ENCODE peak calls at places on chromosome 2, in five cellular contexts. One of them, this sample, is unnamed.

GRCh38 chr2:76298022-76298421 is 587.3 kb upstream of the GCFC2 start:
- DNase-seq in breast epithelium: no peak
- DNase-seq in lung: no peak
- DNase-seq in left ventricle myocardium inferior: no peak
- DNase-seq in A549: no peak
- DNase-seq in this sample: no peak

GRCh38 chr2:8538531-8538930 is 143.3 kb upstream of the ID2 start:
- DNase-seq in breast epithelium: no peak
- DNase-seq in lung: no peak
- DNase-seq in left ventricle myocardium inferior: no peak
- DNase-seq in A549: no peak
- DNase-seq in this sample: no peak

GRCh38 chr2:207333599-207334308 is 168.0 kb upstream of the KLF7 start:
- DNase-seq in breast epithelium: no peak
- DNase-seq in lung: no peak
- DNase-seq in left ventricle myocardium inferior: no peak
- DNase-seq in A549: no peak
- DNase-seq in this sample: no peak

GRCh38 chr2:75560768-75561565 is at the start of gene EVA1A:
- DNase-seq in breast epithelium: peak
- DNase-seq in lung: peak
- DNase-seq in left ventricle myocardium inferior: peak
- DNase-seq in A549: peak
- DNase-seq in this sample: no peak

GRCh38 chr2:95372216-95372829 is 30.2 kb upstream of the FAHD2A start:
- DNase-seq in breast epithelium: no peak
- DNase-seq in lung: no peak
- DNase-seq in left ventricle myocardium inferior: peak
- DNase-seq in A549: no peak
- DNase-seq in this sample: no peak

GRCh38 chr2:150119860-150120259 is 367.6 kb downstream of the RND3 start:
- DNase-seq in breast epithelium: no peak
- DNase-seq in lung: no peak
- DNase-seq in left ventricle myocardium inferior: no peak
- DNase-seq in A549: no peak
- DNase-seq in this sample: no peak

GRCh38 chr2:25368650-25369049 is 26.9 kb upstream of the DNMT3A start:
- DNase-seq in breast epithelium: no peak
- DNase-seq in lung: no peak
- DNase-seq in left ventricle myocardium inferior: no peak
- DNase-seq in A549: no peak
- DNase-seq in this sample: no peak

GRCh38 chr2:119293254-119293653 is 69.6 kb downstream of the STEAP3 start:
- DNase-seq in breast epithelium: no peak
- DNase-seq in lung: no peak
- DNase-seq in left ventricle myocardium inferior: no peak
- DNase-seq in A549: no peak
- DNase-seq in this sample: no peak

GRCh38 chr2:172647439-172647838 is 88.2 kb upstream of the RAPGEF4 start:
- DNase-seq in breast epithelium: no peak
- DNase-seq in lung: no peak
- DNase-seq in left ventricle myocardium inferior: no peak
- DNase-seq in A549: no peak
- DNase-seq in this sample: no peak

GRCh38 chr2:108579631-108580030 is 45.4 kb downstream of the LIMS1 start:
- DNase-seq in breast epithelium: no peak
- DNase-seq in lung: no peak
- DNase-seq in left ventricle myocardium inferior: peak
- DNase-seq in A549: peak
- DNase-seq in this sample: no peak

GRCh38 chr2:233830111-233830760 is 24.1 kb downstream of the HJURP start:
- DNase-seq in breast epithelium: no peak
- DNase-seq in lung: no peak
- DNase-seq in left ventricle myocardium inferior: no peak
- DNase-seq in A549: no peak
- DNase-seq in this sample: no peak

GRCh38 chr2:124804014-124804940 is 779.2 kb downstream of the CNTNAP5 start:
- DNase-seq in breast epithelium: no peak
- DNase-seq in lung: no peak
- DNase-seq in left ventricle myocardium inferior: no peak
- DNase-seq in A549: peak
- DNase-seq in this sample: no peak

GRCh38 chr2:63765117-63765516 is 76.6 kb upstream of the UGP2 start:
- DNase-seq in breast epithelium: no peak
- DNase-seq in lung: no peak
- DNase-seq in left ventricle myocardium inferior: no peak
- DNase-seq in A549: no peak
- DNase-seq in this sample: no peak

GRCh38 chr2:148928395-148928794 is 53.4 kb downstream of the KIF5C start:
- DNase-seq in breast epithelium: no peak
- DNase-seq in lung: no peak
- DNase-seq in left ventricle myocardium inferior: no peak
- DNase-seq in A549: no peak
- DNase-seq in this sample: no peak

GRCh38 chr2:148922776-148923175 is 47.7 kb downstream of the KIF5C start:
- DNase-seq in breast epithelium: peak
- DNase-seq in lung: no peak
- DNase-seq in left ventricle myocardium inferior: no peak
- DNase-seq in A549: no peak
- DNase-seq in this sample: no peak

GRCh38 chr2:148926291-148926961 is 51.4 kb downstream of the KIF5C start:
- DNase-seq in breast epithelium: no peak
- DNase-seq in lung: no peak
- DNase-seq in left ventricle myocardium inferior: no peak
- DNase-seq in A549: peak
- DNase-seq in this sample: peak

GRCh38 chr2:148930046-148930775 is 55.2 kb downstream of the KIF5C start:
- DNase-seq in breast epithelium: no peak
- DNase-seq in lung: no peak
- DNase-seq in left ventricle myocardium inferior: no peak
- DNase-seq in A549: no peak
- DNase-seq in this sample: no peak

DNA sequence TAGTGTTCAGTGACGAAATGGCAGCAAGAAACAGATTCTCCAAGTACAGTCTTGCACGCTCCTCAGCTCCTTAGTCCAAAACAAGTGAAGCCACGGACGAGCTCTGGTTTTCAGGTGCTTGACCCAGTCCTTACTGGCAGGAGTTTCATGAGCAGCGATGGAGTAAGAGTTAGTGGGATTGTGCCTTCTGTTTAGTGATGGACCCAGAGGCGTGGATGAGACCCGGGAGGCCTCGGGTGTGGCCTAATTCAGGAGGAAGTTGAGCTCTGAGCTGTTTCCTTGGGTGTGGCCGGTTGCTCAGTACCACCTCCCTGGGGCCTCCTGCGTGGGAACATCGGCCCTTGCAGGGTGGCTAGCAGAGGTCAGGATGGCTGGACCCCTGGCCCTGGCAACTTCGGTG is 52.0 kb downstream of the KIF5C start:
- DNase-seq in breast epithelium: no peak
- DNase-seq in lung: peak
- DNase-seq in left ventricle myocardium inferior: peak
- DNase-seq in A549: no peak
- DNase-seq in this sample: peak
- H3K4me3 ChIP-seq in breast epithelium: no peak
- H3K4me3 ChIP-seq in lung: no peak
- H3K4me3 ChIP-seq in left ventricle myocardium inferior: no peak
- H3K4me3 ChIP-seq in A549: no peak
- H3K4me3 ChIP-seq in this sample: peak

GRCh38 chr2:200746301-200746700 is 65.4 kb upstream of the BZW1 start:
- DNase-seq in breast epithelium: no peak
- DNase-seq in lung: no peak
- DNase-seq in left ventricle myocardium inferior: no peak
- DNase-seq in A549: no peak
- DNase-seq in this sample: no peak
- H3K27ac ChIP-seq in breast epithelium: peak
- H3K27ac ChIP-seq in lung: no peak
- H3K27ac ChIP-seq in left ventricle myocardium inferior: no peak
- H3K27ac ChIP-seq in A549: peak
- H3K27ac ChIP-seq in this sample: no peak

DNA sequence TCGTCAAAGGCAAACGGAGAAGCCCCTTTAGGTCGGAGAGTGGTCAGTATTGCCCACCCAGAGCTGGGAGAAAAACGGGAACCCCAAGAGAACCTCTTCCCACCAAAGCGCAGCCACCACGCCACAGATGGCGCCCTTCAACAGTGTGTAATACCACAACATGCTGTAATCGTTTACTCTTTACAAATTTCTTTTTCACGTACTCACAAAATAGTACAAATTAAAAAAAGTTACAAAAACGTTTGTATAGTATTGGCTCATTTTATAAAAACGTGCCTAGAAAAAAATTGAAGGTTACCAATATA is 811 bp upstream of the NFE2L2 start:
- DNase-seq in breast epithelium: no peak
- DNase-seq in lung: no peak
- DNase-seq in left ventricle myocardium inferior: peak
- DNase-seq in A549: no peak
- DNase-seq in this sample: no peak
- TF ChIP-seq CTCF in breast epithelium: no peak
- TF ChIP-seq CTCF in lung: no peak
- TF ChIP-seq CTCF in left ventricle myocardium inferior: peak
- TF ChIP-seq CTCF in A549: peak
- TF ChIP-seq CTCF in this sample: no peak

DNA sequence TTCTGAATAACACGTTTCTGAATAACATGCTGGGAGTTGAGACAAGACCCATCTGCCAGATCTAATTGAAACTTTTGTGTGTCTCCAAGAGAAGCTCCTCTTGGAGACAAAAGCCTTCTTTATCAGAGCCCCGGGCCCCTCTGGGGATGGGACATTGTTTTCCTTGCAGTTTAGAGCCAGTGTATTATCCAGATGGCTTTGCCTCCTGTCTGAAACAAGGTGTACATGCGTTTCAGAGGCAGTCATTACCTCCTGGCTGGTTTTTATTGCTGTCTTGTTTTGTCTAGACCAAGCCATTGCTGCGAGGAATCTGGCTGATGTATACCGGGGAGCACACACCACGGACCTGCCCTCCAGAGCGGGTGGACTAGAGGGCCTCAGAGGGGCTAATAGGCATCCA is 7.8 kb downstream of the FOSL2 start:
- DNase-seq in breast epithelium: no peak
- DNase-seq in lung: no peak
- DNase-seq in left ventricle myocardium inferior: no peak
- DNase-seq in A549: no peak
- DNase-seq in this sample: no peak
- H3K4me3 ChIP-seq in breast epithelium: peak
- H3K4me3 ChIP-seq in lung: no peak
- H3K4me3 ChIP-seq in left ventricle myocardium inferior: peak
- H3K4me3 ChIP-seq in A549: no peak
- H3K4me3 ChIP-seq in this sample: no peak

DNA sequence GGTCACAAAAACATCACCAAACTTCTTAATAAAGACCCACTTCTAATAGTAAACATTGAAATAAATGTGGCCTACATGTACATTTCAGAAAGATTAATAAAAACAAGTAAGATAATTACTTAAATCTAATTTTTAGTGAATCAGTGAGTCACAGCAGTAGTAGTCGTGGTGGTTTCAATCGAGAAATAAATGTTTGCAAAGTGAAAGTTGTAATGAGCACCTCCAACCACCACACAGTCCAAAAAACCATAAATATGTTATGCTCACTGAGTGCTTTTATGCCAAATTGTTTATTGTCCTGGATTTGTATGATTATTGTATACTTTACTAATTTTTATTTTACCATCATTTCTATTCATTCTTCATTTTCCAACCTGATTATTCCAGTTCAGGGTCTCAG is 61.8 kb upstream of the SPOPL start:
- DNase-seq in breast epithelium: no peak
- DNase-seq in lung: no peak
- DNase-seq in left ventricle myocardium inferior: no peak
- DNase-seq in A549: no peak
- DNase-seq in this sample: no peak
- H3K27ac ChIP-seq in breast epithelium: no peak
- H3K27ac ChIP-seq in lung: no peak
- H3K27ac ChIP-seq in left ventricle myocardium inferior: no peak
- H3K27ac ChIP-seq in A549: no peak
- H3K27ac ChIP-seq in this sample: no peak

DNA sequence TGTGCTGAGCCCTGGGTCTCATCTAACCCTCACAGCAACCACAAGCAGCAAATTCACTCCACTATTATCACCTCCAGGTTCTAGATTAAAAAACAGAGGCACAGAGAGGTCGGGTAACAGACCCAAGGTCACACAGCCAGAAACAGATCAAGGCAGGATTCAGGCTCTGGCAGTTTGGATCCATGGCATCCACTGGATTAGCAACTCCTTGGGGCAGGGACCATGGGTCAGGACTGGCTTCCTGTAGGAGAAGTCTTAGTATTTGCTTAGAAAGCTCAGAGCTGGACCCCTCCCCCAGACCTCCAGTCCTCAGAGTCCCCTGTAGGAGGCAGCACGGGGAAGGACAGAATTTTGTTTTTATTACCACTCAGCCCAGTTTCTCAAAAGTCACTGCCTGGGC is 34.4 kb downstream of the ZFP36L2 start:
- DNase-seq in breast epithelium: no peak
- DNase-seq in lung: no peak
- DNase-seq in left ventricle myocardium inferior: no peak
- DNase-seq in A549: peak
- DNase-seq in this sample: no peak
- TF ChIP-seq CTCF in breast epithelium: no peak
- TF ChIP-seq CTCF in lung: no peak
- TF ChIP-seq CTCF in left ventricle myocardium inferior: no peak
- TF ChIP-seq CTCF in A549: no peak
- TF ChIP-seq CTCF in this sample: no peak

GRCh38 chr2:38233231-38233983 is 143.7 kb downstream of the ATL2 start:
- DNase-seq in breast epithelium: no peak
- DNase-seq in lung: no peak
- DNase-seq in left ventricle myocardium inferior: no peak
- DNase-seq in A549: no peak
- DNase-seq in this sample: no peak
- H3K4me3 ChIP-seq in breast epithelium: no peak
- H3K4me3 ChIP-seq in lung: no peak
- H3K4me3 ChIP-seq in left ventricle myocardium inferior: no peak
- H3K4me3 ChIP-seq in A549: no peak
- H3K4me3 ChIP-seq in this sample: no peak

DNA sequence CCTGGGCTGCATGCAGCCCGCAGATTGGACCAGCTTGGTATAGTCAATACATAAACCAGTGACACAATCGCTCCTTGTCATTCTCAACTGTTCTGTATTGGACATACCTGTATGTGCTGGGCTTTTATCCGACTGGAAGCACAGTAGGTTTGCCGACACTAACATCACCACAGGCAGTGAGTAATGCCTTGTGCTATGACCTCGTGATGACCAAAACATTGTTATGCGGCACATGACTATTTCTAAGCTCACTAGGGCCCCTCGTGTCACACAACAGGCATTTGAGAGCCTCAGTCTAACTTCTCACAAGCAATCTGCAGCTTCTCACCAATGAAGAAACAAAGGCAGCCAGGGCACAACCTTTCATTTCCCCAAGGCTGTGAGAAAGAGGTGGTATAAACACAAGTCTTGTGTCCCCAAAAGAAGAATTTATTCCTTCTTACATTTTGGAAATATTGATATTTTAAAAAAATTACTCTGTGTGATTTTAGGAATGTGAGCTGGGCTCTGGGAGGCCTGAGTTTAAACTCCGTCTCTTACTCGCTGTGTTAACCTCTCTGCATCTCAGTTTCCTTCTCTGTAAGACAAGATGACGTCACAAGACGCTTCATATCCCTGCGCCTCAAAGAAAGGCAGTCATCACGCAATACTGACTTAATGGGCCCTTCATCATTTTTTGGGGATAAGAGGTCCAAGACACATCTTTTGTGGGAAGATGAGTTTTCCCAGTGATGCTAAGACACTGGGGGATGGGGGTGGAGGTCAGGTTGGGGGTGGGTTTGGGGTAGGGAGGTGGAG is 320.6 kb downstream of the AFF3 start:
- DNase-seq in breast epithelium: no peak
- DNase-seq in lung: no peak
- DNase-seq in left ventricle myocardium inferior: no peak
- DNase-seq in A549: no peak
- DNase-seq in this sample: no peak
- H3K27ac ChIP-seq in breast epithelium: no peak
- H3K27ac ChIP-seq in lung: no peak
- H3K27ac ChIP-seq in left ventricle myocardium inferior: no peak
- H3K27ac ChIP-seq in A549: no peak
- H3K27ac ChIP-seq in this sample: no peak